ENCODE peak calls at places on chromosomes 2 and 18, in six cellular contexts. R is body of pancreas, W is right lobe of liver, O is A549, N is keratinocyte, J is left ventricle myocardium inferior. F is an unnamed sample. For H3K4me1, the result is how much of the 10 kb centered on the place peaks cover.

GRCh38 chr2:188582206-188582605 is 290.5 kb downstream of the GULP1 start:
- DNase-seq in W (no peak), N (no peak), O (no peak), J (no peak), R (no peak), F (no peak)

GRCh38 chr2:121608967-121609366 is 40.3 kb downstream of the CLASP1 start:
- DNase-seq in R (no peak), O (no peak), W (no peak), N (no peak), J (no peak), F (no peak)

GRCh38 chr2:30252723-30253688 is 21.7 kb downstream of the LBH start:
- DNase-seq in N (no peak), W (no peak), O (peak), R (peak), J (peak), F (peak)

GRCh38 chr2:146523218-146523617 is 1321.6 kb upstream of the ACVR2A start:
- DNase-seq in W (no peak), R (no peak), O (no peak), J (no peak), N (no peak), F (no peak)

GRCh38 chr2:174326880-174327558 is 7.7 kb upstream of the SP9 start:
- DNase-seq in J (no peak), O (no peak), N (no peak), R (no peak), W (no peak), F (no peak)

GRCh38 chr2:105144128-105144940 is 97.2 kb upstream of the GPR45 start:
- DNase-seq in N (no peak), W (no peak), R (no peak), J (no peak), O (no peak), F (no peak)

GRCh38 chr2:23595601-23596251 is 210.7 kb downstream of the KLHL29 start:
- DNase-seq in N (no peak), O (no peak), R (peak), J (no peak), W (no peak), F (peak)

GRCh38 chr2:22382439-22383169 is 1002.4 kb upstream of the KLHL29 start:
- DNase-seq in J (no peak), W (no peak), R (no peak), O (no peak), N (no peak), F (no peak)

GRCh38 chr2:163664610-163665009 is 71.2 kb downstream of the FIGN start:
- DNase-seq in N (no peak), W (no peak), R (no peak), O (no peak), J (no peak), F (no peak)

GRCh38 chr18:45670281-45670962 is 53.6 kb upstream of the SLC14A1 start:
- DNase-seq in O (no peak), J (no peak), W (no peak), N (peak), R (no peak), F (no peak)

GRCh38 chr2:27959496-27959895 is 69.0 kb downstream of the BABAM2 start:
- DNase-seq in R (peak), W (peak), O (peak), N (no peak), J (no peak), F (peak)

GRCh38 chr18:41753826-41754225 is 201.2 kb upstream of the PIK3C3 start:
- DNase-seq in W (no peak), O (no peak), R (no peak), N (peak), J (no peak), F (no peak)

GRCh38 chr18:12362473-12363174 is 14.4 kb downstream of the AFG3L2 start:
- DNase-seq in J (no peak), N (no peak), W (no peak), O (no peak), R (no peak), F (peak)

GRCh38 chr2:80020061-80020460 is 284.5 kb downstream of the LRRTM1 start:
- DNase-seq in N (no peak), W (no peak), J (no peak), R (no peak), O (no peak), F (no peak)

GRCh38 chr2:64025741-64026140 is 6.5 kb upstream of the VPS54 start:
- DNase-seq in R (no peak), W (no peak), J (no peak), O (no peak), N (no peak), F (no peak)

GRCh38 chr2:219230201-219230540 is 565 bp downstream of the ANKZF1 start:
- DNase-seq in O (no peak), J (no peak), W (no peak), N (no peak), R (peak), F (no peak)

GRCh38 chr2:164523726-164524125 is 97.6 kb downstream of the GRB14 start:
- DNase-seq in W (no peak), J (no peak), O (no peak), N (no peak), R (no peak), F (no peak)

GRCh38 chr18:58177886-58178470 is 134.0 kb downstream of the NEDD4L start:
- DNase-seq in J (no peak), W (no peak), O (no peak), N (no peak), R (no peak), F (no peak)

GRCh38 chr2:211879323-211879722 is 659.3 kb downstream of the ERBB4 start:
- DNase-seq in J (no peak), N (no peak), O (no peak), R (no peak), W (no peak), F (no peak)

GRCh38 chr2:95719473-95720060 is 127.8 kb downstream of the TRIM43 start:
- DNase-seq in W (no peak), O (no peak), R (no peak), J (no peak), N (no peak), F (no peak)

GRCh38 chr2:99067871-99068270 is 73.6 kb upstream of the C2orf15 start:
- DNase-seq in J (no peak), W (no peak), R (no peak), N (no peak), O (no peak), F (no peak)

GRCh38 chr2:64402876-64403275 is 51.1 kb upstream of the LGALSL start:
- DNase-seq in W (no peak), R (no peak), J (no peak), N (no peak), O (no peak), F (no peak)

GRCh38 chr2:79713131-79713785 is 200.4 kb downstream of the CTNNA2 start:
- DNase-seq in W (no peak), R (no peak), O (no peak), N (no peak), J (no peak), F (no peak)

GRCh38 chr18:3037423-3037915 is 24.5 kb upstream of the LPIN2 start:
- DNase-seq in J (no peak), O (peak), N (no peak), W (peak), R (peak), F (no peak)

GRCh38 chr18:33817096-33817495 is 239.1 kb downstream of the ASXL3 start:
- DNase-seq in W (no peak), R (no peak), N (peak), O (no peak), J (no peak), F (peak)

GRCh38 chr18:57771183-57771582 is 31.9 kb downstream of the ATP8B1 start:
- DNase-seq in W (no peak), J (no peak), O (no peak), R (no peak), N (no peak), F (no peak)

GRCh38 chr18:48550101-48550729 is 11.4 kb downstream of the CTIF start:
- DNase-seq in O (no peak), R (no peak), W (peak), J (no peak), N (no peak), F (no peak)

GRCh38 chr2:10892796-10893350 is 18.9 kb upstream of the KCNF1 start:
- DNase-seq in J (no peak), O (no peak), W (peak), N (no peak), R (no peak), F (no peak)

GRCh38 chr2:208906330-208906729 is 499.7 kb downstream of the PTH2R start:
- DNase-seq in N (no peak), R (no peak), J (no peak), W (no peak), O (no peak), F (no peak)

DNA sequence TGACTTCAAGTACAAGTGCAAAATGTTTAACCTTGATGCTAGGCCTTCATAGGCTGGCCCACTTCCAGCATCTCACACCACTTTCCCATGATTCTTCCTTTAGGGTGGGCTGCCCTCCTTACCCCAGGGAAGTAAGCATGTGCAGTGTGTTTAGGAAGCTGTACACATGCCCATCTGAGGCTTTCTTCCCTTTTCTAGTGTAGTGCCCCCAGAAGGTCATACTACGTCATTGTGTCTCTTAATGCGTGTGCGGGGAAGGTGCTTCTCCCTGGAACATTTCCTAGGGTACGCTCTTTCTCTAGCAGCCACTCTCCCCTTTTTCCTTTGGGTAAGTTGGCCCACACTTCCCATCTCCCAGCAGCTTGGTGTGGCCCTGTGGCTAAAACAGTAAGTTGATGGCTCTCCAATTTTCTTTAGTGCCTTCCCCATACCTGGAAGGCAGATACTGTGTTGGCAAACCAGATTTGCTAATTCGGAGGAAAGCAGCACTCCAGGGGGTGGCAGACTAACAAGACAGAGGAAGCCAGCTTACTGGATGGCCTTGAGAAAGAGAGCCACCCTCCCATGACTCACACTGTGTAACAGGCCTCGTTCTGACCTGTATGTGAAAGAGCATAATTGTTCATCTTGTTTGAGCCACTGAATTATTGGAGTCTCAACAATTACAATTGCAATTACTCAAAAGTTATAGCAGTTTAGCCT is 1.1 kb upstream of the SULT6B1 start:
- DNase-seq in O (peak), R (peak), N (peak), W (no peak), J (no peak), F (no peak)
- TF ChIP-seq CTCF in O (no peak), R (no peak), N (no peak), W (no peak), J (no peak), F (no peak)

DNA sequence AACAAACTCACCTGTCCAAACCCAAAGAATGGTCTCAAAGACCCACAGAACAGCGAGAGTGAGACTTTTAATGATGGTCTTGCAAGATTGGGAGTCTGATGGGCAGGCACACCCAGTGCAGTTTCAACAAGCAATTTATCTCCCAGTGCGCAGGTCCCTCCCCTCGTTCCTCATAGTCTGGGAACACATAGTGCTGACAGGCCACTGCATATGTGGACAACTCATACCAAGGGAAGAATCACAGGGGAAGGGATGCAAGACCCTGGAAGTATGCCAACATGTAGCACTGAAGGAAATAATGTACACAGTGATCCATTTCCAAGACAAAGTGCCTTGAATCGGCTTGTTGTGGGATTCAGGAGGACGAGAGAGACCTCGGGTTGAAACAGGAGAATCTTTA is 25.0 kb upstream of the SERPINB5 start:
- DNase-seq in N (peak), W (no peak), J (no peak), R (no peak), O (no peak), F (no peak)
- H3K27ac ChIP-seq in N (peak), W (no peak), J (peak), R (peak), O (no peak), F (no peak)

GRCh38 chr2:85704800-85705679 is 10.9 kb downstream of the GNLY start:
- DNase-seq in J (no peak), N (no peak), W (no peak), R (no peak), O (no peak), F (no peak)
- H3K4me1 ChIP-seq in J (under half), N (under half), W (under half), R (under half), O (half or more), F (under half)

DNA sequence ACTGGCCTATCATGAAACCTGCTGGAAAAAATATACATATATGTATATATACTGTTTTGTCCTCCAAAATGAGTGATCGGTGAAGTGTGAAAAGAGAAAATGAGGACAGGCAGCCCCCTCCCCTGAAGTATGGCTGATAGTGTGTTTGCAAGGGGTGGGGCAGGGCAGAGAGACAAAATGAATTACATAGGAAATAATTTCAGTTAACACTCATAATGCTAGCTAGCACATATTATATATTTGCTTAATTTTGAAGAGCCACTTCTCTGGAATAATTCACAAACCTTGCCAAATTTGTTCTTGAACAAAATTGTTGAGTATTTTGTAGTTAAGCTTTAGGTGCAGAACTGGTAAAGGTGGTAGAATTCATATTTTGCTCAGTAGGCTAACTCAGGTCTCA is 23.1 kb downstream of the MAPRE2 start:
- DNase-seq in O (no peak), N (no peak), R (no peak), W (no peak), J (no peak), F (no peak)
- TF ChIP-seq CTCF in O (no peak), N (no peak), R (no peak), W (no peak), J (no peak), F (no peak)

GRCh38 chr2:173196080-173196479 is 120.4 kb downstream of the MAP3K20 start:
- DNase-seq in N (no peak), W (no peak), R (no peak), J (no peak), O (no peak), F (no peak)
- H3K27ac ChIP-seq in N (no peak), W (no peak), R (no peak), J (peak), O (no peak), F (peak)

GRCh38 chr2:233079953-233080835 is 20.1 kb downstream of the INPP5D start:
- DNase-seq in W (peak), O (no peak), N (no peak), J (no peak), R (no peak), F (no peak)
- H3K4me1 ChIP-seq in W (under half), O (under half), N (under half), J (under half), R (under half), F (under half)

GRCh38 chr2:102606353-102606752 is 13.0 kb upstream of the SLC9A2 start:
- DNase-seq in J (no peak), O (no peak), W (no peak), R (no peak), N (peak), F (no peak)

GRCh38 chr2:102601730-102602129 is 17.6 kb upstream of the SLC9A2 start:
- DNase-seq in J (no peak), W (no peak), O (no peak), N (no peak), R (no peak), F (no peak)

GRCh38 chr2:102604754-102605153 is 14.6 kb upstream of the SLC9A2 start:
- DNase-seq in W (no peak), R (no peak), J (no peak), O (no peak), N (no peak), F (no peak)

GRCh38 chr2:102599486-102599885 is 19.9 kb upstream of the SLC9A2 start:
- DNase-seq in R (no peak), W (no peak), O (no peak), N (no peak), J (no peak), F (no peak)

GRCh38 chr2:102603904-102604303 is 15.4 kb upstream of the SLC9A2 start:
- DNase-seq in J (no peak), R (no peak), O (no peak), N (no peak), W (no peak), F (no peak)
- TF ChIP-seq CTCF in J (no peak), R (no peak), O (no peak), N (no peak), W (no peak), F (no peak)

DNA sequence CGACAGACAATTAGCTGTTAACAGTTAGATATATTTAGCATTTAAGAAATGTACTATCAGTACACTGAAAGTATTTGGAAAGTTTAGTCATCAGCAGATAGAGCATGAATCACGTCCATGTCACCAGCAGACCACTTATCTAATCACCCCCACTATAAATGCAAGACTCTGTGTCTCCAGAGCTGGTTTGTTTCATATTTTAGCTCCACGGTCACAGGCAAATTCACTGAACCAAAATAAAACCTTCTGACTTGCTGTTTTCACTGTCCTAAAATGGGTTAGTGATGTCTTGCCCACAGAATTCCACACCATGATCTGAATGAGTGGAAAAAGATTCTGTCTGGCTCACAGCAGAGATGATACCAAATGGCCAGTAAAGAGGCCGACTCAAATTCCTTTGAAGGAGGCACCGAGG is 64.9 kb downstream of the CDH2 start:
- DNase-seq in N (no peak), O (no peak), R (no peak), J (no peak), W (no peak), F (no peak)
- H3K27ac ChIP-seq in N (no peak), O (peak), R (no peak), J (peak), W (peak), F (peak)

DNA sequence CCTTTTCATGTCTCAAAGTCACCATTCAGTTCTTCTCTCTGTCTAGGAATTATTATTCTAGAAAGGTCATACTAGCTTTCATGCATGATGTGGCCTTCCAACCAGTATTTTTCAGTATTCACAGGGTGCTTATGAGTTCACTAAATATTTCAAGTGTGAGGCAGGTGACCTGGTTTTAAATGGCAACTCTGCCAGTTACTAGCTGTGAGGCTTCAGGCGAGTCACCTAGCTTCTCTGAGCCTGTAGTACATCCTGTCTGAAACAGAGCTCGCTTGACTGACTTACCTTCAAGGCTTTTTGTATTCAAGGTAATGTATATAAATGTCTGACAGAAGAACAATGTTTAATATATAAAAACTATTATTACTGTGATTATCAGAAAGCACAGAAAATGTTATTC is 19.4 kb upstream of the ACVR1 start:
- DNase-seq in N (no peak), J (no peak), W (no peak), O (no peak), R (no peak), F (no peak)
- H3K4me1 ChIP-seq in N (under half), J (under half), W (under half), O (under half), R (under half), F (under half)

F was measured in heart left ventricle.